ENCODE peak calls at places on chromosomes 7 and 10, in four cellular contexts. U, X, Q and O are unnamed samples.

GRCh38 chr10:84337199-84337598 is 8.8 kb downstream of the CCSER2 start:
- DNase-seq in U (no peak), X (no peak), Q (no peak), O (no peak)

GRCh38 chr7:20343954-20344353 is 13.3 kb downstream of the ITGB8 start:
- DNase-seq in U (no peak), X (no peak), Q (no peak), O (no peak)

GRCh38 chr10:124494050-124494807 is 32.6 kb downstream of the LHPP start:
- DNase-seq in U (peak), X (no peak), Q (no peak), O (peak)

GRCh38 chr7:33711231-33712019 is 193.9 kb upstream of the BMPER start:
- DNase-seq in U (no peak), X (no peak), Q (no peak), O (no peak)

GRCh38 chr10:17737021-17737965 is 14.7 kb upstream of the TMEM236 start:
- DNase-seq in U (no peak), X (no peak), Q (no peak), O (no peak)

GRCh38 chr10:20248309-20248708 is 432.1 kb downstream of the PLXDC2 start:
- DNase-seq in U (no peak), X (no peak), Q (no peak), O (no peak)

GRCh38 chr7:88318196-88318595 is 11.5 kb upstream of the STEAP4 start:
- DNase-seq in U (no peak), X (no peak), Q (no peak), O (no peak)

GRCh38 chr7:50369408-50370026 is 65.0 kb downstream of the IKZF1 start:
- DNase-seq in U (peak), X (peak), Q (peak), O (no peak)

GRCh38 chr10:29078919-29079318 is 210.0 kb upstream of the LYZL1 start:
- DNase-seq in U (no peak), X (no peak), Q (no peak), O (no peak)

GRCh38 chr10:127345231-127345965 is 149.0 kb upstream of the INSYN2A start:
- DNase-seq in U (no peak), X (no peak), Q (no peak), O (no peak)

GRCh38 chr10:74384615-74385213 is 233.7 kb downstream of the ADK start:
- DNase-seq in U (no peak), X (no peak), Q (no peak), O (no peak)

GRCh38 chr10:27072436-27073114 is 27.7 kb downstream of the ANKRD26 start:
- DNase-seq in U (no peak), X (no peak), Q (peak), O (no peak)

GRCh38 chr7:51069411-51070083 is 247.1 kb downstream of the COBL start:
- DNase-seq in U (no peak), X (no peak), Q (no peak), O (no peak)

GRCh38 chr7:76302299-76303056 is at the start of gene HSPB1:
- DNase-seq in U (peak), X (peak), Q (peak), O (peak)

GRCh38 chr10:112182808-112183328 is 697 bp downstream of the GPAM start:
- DNase-seq in U (no peak), X (no peak), Q (no peak), O (no peak)

GRCh38 chr7:107505997-107506682 is 36.3 kb downstream of the GPR22 start:
- DNase-seq in U (no peak), X (no peak), Q (no peak), O (no peak)

GRCh38 chr10:11018426-11018818 is 750 bp downstream of the CELF2 start:
- DNase-seq in U (no peak), X (no peak), Q (peak), O (no peak)

GRCh38 chr7:130008941-130009847 is 42.0 kb downstream of the ZC3HC1 start:
- DNase-seq in U (no peak), X (no peak), Q (no peak), O (no peak)

GRCh38 chr10:12597800-12598750 is 248.7 kb downstream of the CAMK1D start:
- DNase-seq in U (no peak), X (no peak), Q (no peak), O (no peak)

GRCh38 chr7:69429817-69430501 is 168.3 kb upstream of the AUTS2 start:
- DNase-seq in U (no peak), X (no peak), Q (no peak), O (no peak)

GRCh38 chr10:112778579-112778978 is 171.5 kb upstream of the TCF7L2 start:
- DNase-seq in U (no peak), X (no peak), Q (no peak), O (no peak)

GRCh38 chr7:103613655-103614642 is 167.9 kb upstream of the SLC26A5 start:
- DNase-seq in U (no peak), X (no peak), Q (peak), O (no peak)

GRCh38 chr10:133455611-133456031 is 1.9 kb downstream of the SCART1 start:
- DNase-seq in U (no peak), X (no peak), Q (no peak), O (peak)

GRCh38 chr7:45189151-45189970 is 31.8 kb downstream of the RAMP3 start:
- DNase-seq in U (no peak), X (no peak), Q (no peak), O (no peak)

GRCh38 chr10:88992945-88993537 is 2.4 kb downstream of the FAS start:
- DNase-seq in U (no peak), X (no peak), Q (no peak), O (no peak)

GRCh38 chr10:3684891-3685290 is 100.1 kb downstream of the KLF6 start:
- DNase-seq in U (no peak), X (no peak), Q (no peak), O (no peak)

GRCh38 chr10:8060010-8060703 is 5.7 kb downstream of the GATA3 start:
- DNase-seq in U (peak), X (peak), Q (no peak), O (no peak)

GRCh38 chr7:29479606-29480200 is 83.9 kb upstream of the PRR15 start:
- DNase-seq in U (no peak), X (no peak), Q (no peak), O (no peak)

GRCh38 chr10:13717936-13718772 is 131.4 kb downstream of the PRPF18 start:
- DNase-seq in U (peak), X (no peak), Q (no peak), O (no peak)

GRCh38 chr7:128879461-128879938 is 16.8 kb downstream of the ATP6V1F start:
- DNase-seq in U (no peak), X (no peak), Q (no peak), O (no peak)

GRCh38 chr7:81769891-81770818 is at the start of gene HGF:
- DNase-seq in U (peak), X (no peak), Q (no peak), O (no peak)

GRCh38 chr10:78150756-78151155 is 117.1 kb downstream of the RPS24 start:
- DNase-seq in U (no peak), X (no peak), Q (no peak), O (no peak)

GRCh38 chr10:113539789-113540188 is 13.1 kb upstream of the HABP2 start:
- DNase-seq in U (no peak), X (no peak), Q (no peak), O (no peak)

GRCh38 chr10:125768217-125768616 is 7.4 kb downstream of the MMP21 start:
- DNase-seq in U (no peak), X (no peak), Q (peak), O (no peak)

GRCh38 chr7:271266-272107 is 18.5 kb upstream of the FOXL3 start:
- DNase-seq in U (no peak), X (no peak), Q (no peak), O (no peak)

GRCh38 chr7:110623436-110623835 is 467.5 kb upstream of the LRRN3 start:
- DNase-seq in U (no peak), X (no peak), Q (no peak), O (no peak)

GRCh38 chr7:95772771-95773581 is 622 bp downstream of the DYNC1I1 start:
- DNase-seq in U (no peak), X (no peak), Q (no peak), O (no peak)

DNA sequence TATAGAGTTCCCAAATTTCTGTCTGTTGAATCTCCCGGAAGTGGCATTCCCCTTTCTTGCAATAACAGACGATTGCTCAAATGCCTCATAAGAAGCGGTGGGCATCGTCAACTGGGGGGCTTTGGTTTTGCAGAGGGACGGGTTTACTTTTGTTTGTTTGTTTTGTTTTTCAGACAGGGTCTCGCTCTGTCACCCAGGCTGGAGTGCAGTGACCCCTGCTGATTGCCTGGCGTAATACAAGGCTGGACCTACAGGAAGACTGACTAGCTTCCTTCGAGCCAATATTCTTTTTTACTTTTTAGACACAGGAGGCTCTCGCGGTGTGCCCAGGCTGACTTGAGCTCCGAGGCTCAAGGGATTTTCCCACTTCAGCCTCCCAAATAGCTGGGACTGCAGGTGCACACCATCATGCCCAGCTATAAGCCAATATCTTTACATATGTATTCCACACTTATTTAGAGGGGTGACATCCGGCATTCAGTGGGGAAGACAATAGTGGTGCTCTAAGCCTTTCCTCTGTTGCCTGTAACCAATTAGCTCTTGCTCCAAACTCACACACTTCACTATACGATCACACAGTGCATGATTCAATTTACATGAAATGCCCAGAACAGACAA is 58.1 kb downstream of the FHIP2A start:
- DNase-seq in U (peak), X (peak), Q (peak), O (peak)
- TF ChIP-seq SPI1 in U (no peak), X (no peak), Q (no peak), O (no peak)

GRCh38 chr7:35038340-35038738 is 1.1 kb upstream of the DPY19L1 start:
- DNase-seq in U (no peak), X (no peak), Q (no peak), O (no peak)

GRCh38 chr7:35039343-35039742 is 2.1 kb upstream of the DPY19L1 start:
- DNase-seq in U (no peak), X (no peak), Q (no peak), O (no peak)

GRCh38 chr7:35036361-35037171 is 719 bp downstream of the DPY19L1 start:
- DNase-seq in U (peak), X (no peak), Q (peak), O (peak)

GRCh38 chr7:35037211-35037525 is at the start of gene DPY19L1:
- DNase-seq in U (no peak), X (no peak), Q (no peak), O (no peak)

DNA sequence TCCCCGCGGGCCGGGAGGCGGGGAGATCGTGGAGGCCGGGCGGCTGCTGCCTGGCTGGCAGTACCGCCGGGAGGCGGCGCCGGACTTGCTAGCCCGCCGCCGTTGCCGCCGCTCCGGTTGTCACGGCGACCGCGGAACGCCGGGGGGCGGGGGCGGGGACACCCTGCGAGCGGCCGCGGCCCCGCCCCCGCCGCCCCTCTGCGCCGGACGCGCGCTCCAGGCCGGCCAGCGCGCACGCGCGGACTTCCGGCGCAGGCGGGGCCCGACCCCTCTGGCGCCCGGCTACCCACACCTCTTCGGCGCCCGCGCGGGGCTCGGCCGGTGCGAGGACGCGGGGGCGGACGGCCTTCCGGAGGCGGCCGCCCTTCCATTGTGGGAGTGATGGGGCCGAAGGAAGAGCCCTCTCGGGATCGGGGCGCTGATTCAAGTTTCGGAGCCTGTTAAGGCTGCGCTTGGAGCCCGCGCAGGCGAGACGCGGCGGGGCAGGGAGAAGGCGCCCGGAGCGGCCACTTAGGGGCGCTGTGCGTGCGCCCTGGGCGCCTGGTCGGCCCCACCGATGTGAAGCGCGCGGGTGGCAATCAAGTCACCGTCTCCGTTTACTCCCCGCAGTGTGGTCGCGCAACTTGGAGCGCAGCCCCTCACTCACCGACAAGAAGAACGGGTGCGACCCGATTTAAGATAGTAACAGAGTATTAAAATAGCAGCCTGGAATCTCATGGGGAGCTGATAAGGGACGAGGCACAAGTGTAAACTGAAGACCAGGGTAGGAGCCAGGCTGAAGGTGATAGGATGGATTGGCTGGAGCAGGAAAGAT is 448 bp upstream of the DPY19L1 start:
- DNase-seq in U (peak), X (no peak), Q (peak), O (peak)
- TF ChIP-seq SPI1 in U (no peak), X (no peak), Q (no peak), O (no peak)

GRCh38 chr7:37770813-37771212 is 77.6 kb upstream of the NME8 start:
- DNase-seq in U (no peak), X (no peak), Q (no peak), O (no peak)

GRCh38 chr7:37771342-37771741 is 77.1 kb upstream of the NME8 start:
- DNase-seq in U (no peak), X (no peak), Q (no peak), O (no peak)

DNA sequence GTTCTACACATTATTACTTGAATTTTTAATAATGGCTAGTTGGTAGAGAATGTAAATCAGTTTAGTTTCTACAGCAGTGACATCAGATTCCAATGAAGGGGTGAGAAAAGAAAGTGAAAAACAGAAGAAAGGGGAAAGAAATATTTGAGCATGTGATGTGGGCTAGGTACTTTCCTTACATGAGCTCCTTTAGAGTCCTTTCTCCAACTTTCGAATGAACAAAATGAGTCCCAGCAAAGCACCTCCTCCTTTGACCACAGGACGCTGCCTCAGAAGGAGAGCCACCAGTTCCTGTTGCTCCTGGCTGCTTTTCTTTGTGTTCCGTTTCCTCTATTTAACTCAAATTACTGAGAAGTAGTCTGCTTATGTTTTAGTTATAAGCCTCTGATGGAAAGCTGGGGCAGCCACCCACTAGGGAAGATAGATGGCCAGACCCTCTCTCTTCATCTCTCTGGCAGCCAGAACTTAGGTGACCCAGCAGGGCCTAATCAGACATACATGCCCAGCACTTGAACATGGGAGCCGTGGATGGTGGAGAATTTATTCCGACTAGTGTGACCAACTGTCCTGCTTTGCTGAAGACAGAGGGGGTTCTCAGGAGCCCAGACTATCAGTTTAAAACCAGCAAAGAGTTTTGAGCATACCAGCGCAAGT is 82.4 kb upstream of the NME8 start:
- DNase-seq in U (peak), X (peak), Q (no peak), O (peak)
- TF ChIP-seq SPI1 in U (peak), X (peak), Q (no peak), O (peak)

DNA sequence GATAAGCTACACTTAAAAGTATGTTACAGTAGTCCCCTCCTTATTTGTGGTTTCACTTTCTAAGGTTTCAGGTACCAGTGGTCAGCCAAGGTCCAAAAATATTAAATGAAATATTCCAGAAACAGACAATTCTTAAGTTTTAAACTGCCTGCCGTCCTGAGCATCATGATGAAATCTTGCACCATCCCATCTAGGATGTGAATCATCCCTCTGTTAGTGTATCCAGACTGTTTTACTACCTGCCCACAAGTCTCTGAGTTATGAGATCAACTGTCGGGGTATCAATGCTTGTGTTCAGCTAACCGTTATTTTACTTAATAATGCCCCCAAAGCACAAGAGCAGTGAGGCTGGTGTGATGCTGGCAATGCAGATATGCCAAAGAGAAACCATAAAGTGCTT is 11.4 kb downstream of the KDM7A start:
- DNase-seq in U (no peak), X (no peak), Q (no peak), O (no peak)
- TF ChIP-seq SPI1 in U (no peak), X (no peak), Q (no peak), O (no peak)

GRCh38 chr10:129894721-129895120 is 69.4 kb downstream of the EBF3 start:
- DNase-seq in U (no peak), X (no peak), Q (no peak), O (no peak)

GRCh38 chr10:129890170-129890569 is 73.9 kb downstream of the EBF3 start:
- DNase-seq in U (no peak), X (no peak), Q (no peak), O (no peak)

GRCh38 chr10:129893690-129894089 is 70.4 kb downstream of the EBF3 start:
- DNase-seq in U (no peak), X (no peak), Q (no peak), O (no peak)

GRCh38 chr10:129891806-129892205 is 72.3 kb downstream of the EBF3 start:
- DNase-seq in U (no peak), X (no peak), Q (no peak), O (no peak)

DNA sequence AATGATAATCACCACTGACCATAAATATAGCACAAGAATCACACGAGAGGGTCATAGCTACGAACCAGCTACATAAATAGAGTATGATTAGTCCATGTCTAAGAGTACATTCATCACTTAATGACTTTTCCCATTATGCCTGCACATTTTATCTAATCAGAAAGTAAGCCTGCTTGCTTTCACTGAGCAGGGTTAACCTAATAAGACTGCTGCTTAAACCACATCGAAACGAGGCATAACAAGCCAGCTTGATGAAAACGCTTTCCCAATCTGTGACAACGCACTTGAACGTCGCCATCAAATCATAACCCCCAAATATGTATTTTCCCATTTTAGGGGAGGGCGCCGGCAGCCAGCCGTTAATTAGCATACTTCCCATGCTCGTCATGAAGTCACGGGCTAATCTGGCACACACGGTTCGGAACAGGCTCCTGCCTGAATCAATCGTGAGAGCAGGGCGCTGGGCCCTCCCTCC is 71.5 kb downstream of the EBF3 start:
- DNase-seq in U (no peak), X (no peak), Q (no peak), O (no peak)
- TF ChIP-seq SPI1 in U (no peak), X (no peak), Q (no peak), O (no peak)

GRCh38 chr10:96172666-96173065 is 42.6 kb downstream of the ZNF518A start:
- DNase-seq in U (no peak), X (no peak), Q (no peak), O (no peak)

GRCh38 chr10:96170212-96170611 is 40.1 kb downstream of the ZNF518A start:
- DNase-seq in U (no peak), X (no peak), Q (no peak), O (no peak)

GRCh38 chr10:96165726-96166125 is 35.6 kb downstream of the ZNF518A start:
- DNase-seq in U (no peak), X (no peak), Q (no peak), O (no peak)

GRCh38 chr10:96168546-96168945 is 38.4 kb downstream of the ZNF518A start:
- DNase-seq in U (no peak), X (no peak), Q (peak), O (no peak)
- TF ChIP-seq SPI1 in U (no peak), X (no peak), Q (no peak), O (no peak)

GRCh38 chr10:92173996-92174395 is 116.9 kb downstream of the CPEB3 start:
- DNase-seq in U (no peak), X (no peak), Q (no peak), O (no peak)
- TF ChIP-seq SPI1 in U (no peak), X (no peak), Q (no peak), O (no peak)